ENCODE peak calls at places on chromosomes 1 and 21, in eight cellular contexts. X is pancreas; P is stomach; A is colonic mucosa; Z is kidney; M is uterus; W is CD8-positive, alpha-beta memory T cell; R is GM23248. T is an unnamed sample.

GRCh38 chr1:184734972-184735371 is 19.7 kb downstream of the EDEM3 start:
- DNase-seq in R (no peak), A (no peak), P (no peak), X (no peak), M (no peak), Z (no peak), W (no peak), T (no peak)

GRCh38 chr1:107926436-107927080 is 38.4 kb downstream of the VAV3 start:
- DNase-seq in P (no peak), R (no peak), W (no peak), M (no peak), A (no peak), X (no peak), Z (no peak), T (no peak)

GRCh38 chr1:154391086-154391770 is 13.9 kb upstream of the IL6R start:
- DNase-seq in Z (peak; percentile 10), X (no peak), M (no peak), P (no peak), W (no peak), R (no peak), A (no peak), T (no peak)

GRCh38 chr1:55352801-55353180 is 137.6 kb upstream of the USP24 start:
- DNase-seq in M (no peak), A (no peak), X (no peak), Z (no peak), P (no peak), R (no peak), W (no peak), T (no peak)

GRCh38 chr21:27954806-27955205 is 987.9 kb upstream of the ADAMTS5 start:
- DNase-seq in Z (no peak), R (peak; percentile 0), X (no peak), P (no peak), W (no peak), A (no peak), M (no peak), T (no peak)

GRCh38 chr1:212254853-212255363 is 30.3 kb upstream of the PPP2R5A start:
- DNase-seq in R (peak; percentile 17), W (peak; percentile 49), A (no peak), P (no peak), M (no peak), X (no peak), Z (no peak), T (no peak)

GRCh38 chr1:41813755-41814694 is 104.7 kb downstream of the HIVEP3 start:
- DNase-seq in W (no peak), Z (no peak), X (no peak), R (peak; percentile 40), A (no peak), M (no peak), P (no peak), T (peak; percentile 85)

GRCh38 chr21:41932191-41932575 is 21.6 kb downstream of the C2CD2 start:
- DNase-seq in Z (no peak), A (no peak), X (no peak), P (no peak), R (peak; percentile 91), W (no peak), M (no peak), T (peak; percentile 65)

GRCh38 chr1:63817700-63818099 is 43.9 kb downstream of the ROR1 start:
- DNase-seq in X (no peak), A (no peak), W (no peak), Z (no peak), M (no peak), R (no peak), P (no peak), T (no peak)

GRCh38 chr21:36134820-36135390 is at the start of gene CBR3:
- DNase-seq in Z (peak; percentile 88), X (peak; percentile 84), R (peak; percentile 81), P (peak; percentile 48), A (peak; percentile 69), M (peak; percentile 76), W (peak; percentile 13), T (peak; percentile 91)

GRCh38 chr1:66535853-66536252 is 1.9 kb downstream of the SGIP1 start:
- DNase-seq in W (no peak), Z (no peak), A (no peak), M (no peak), X (no peak), R (no peak), P (no peak), T (no peak)

GRCh38 chr1:32014199-32014936 is 700 bp downstream of the KHDRBS1 start:
- DNase-seq in W (peak; percentile 10), A (peak; percentile 69), Z (peak; percentile 91), X (peak; percentile 83), R (peak; percentile 74), M (peak; percentile 49), P (peak; percentile 54), T (peak; percentile 76)

GRCh38 chr1:166133276-166133841 is 33.4 kb downstream of the FAM78B start:
- DNase-seq in P (no peak), X (no peak), M (no peak), W (no peak), A (peak; percentile 24), R (no peak), Z (no peak), T (no peak)

GRCh38 chr1:173052681-173053196 is 2.0 kb upstream of the TNFSF18 start:
- DNase-seq in X (no peak), P (no peak), M (no peak), Z (no peak), A (peak; percentile 29), W (no peak), R (no peak), T (no peak)

GRCh38 chr1:91575909-91576519 is 75.4 kb downstream of the CDC7 start:
- DNase-seq in W (no peak), P (no peak), X (no peak), A (no peak), Z (no peak), M (no peak), R (no peak), T (no peak)

GRCh38 chr1:50422946-50423669 is at the start of gene DMRTA2:
- DNase-seq in W (no peak), R (no peak), Z (peak; percentile 66), A (no peak), P (no peak), M (no peak), X (no peak), T (no peak)

GRCh38 chr1:50422675-50422945 is 633 bp downstream of the DMRTA2 start:
- DNase-seq in W (no peak), M (no peak), Z (peak; percentile 69), P (no peak), R (no peak), A (no peak), X (no peak), T (no peak)

GRCh38 chr1:50424045-50424939 is 1.0 kb upstream of the DMRTA2 start:
- DNase-seq in A (no peak), M (no peak), W (no peak), Z (no peak), R (no peak), P (no peak), X (no peak), T (no peak)

GRCh38 chr1:50424940-50425375 is 1.7 kb upstream of the DMRTA2 start:
- DNase-seq in P (no peak), R (no peak), M (no peak), Z (no peak), X (no peak), W (no peak), A (no peak), T (no peak)

DNA sequence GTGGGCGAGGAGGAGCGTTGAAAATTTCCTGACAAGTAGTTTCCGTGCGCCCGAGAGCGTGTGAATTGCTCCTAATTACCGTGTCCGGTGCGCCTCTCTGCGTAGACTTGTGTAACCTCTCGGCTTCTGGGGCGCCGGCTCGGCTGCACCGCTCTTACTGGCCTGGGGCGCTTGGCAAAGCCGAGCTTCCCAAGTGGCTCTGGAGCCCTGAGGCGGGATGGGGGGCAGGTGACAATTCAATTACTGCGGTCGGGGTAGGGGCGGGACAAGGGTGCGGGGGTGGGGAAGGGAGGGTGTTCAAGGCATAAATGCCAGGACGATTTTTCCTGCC is 392 bp upstream of the DMRTA2 start:
- DNase-seq in A (no peak), X (no peak), Z (no peak), M (no peak), W (no peak), P (no peak), R (peak; percentile 54), T (no peak)
- H3K4me3 ChIP-seq in A (peak overlapping the region; percentile 34), X (no peak overlapping the region), Z (peak overlapping the region; percentile 25), M (no peak overlapping the region), W (peak overlapping the region; percentile 54), P (peak overlapping the region; percentile 44), R (no peak overlapping the region), T (peak overlapping the region; percentile 49)

DNA sequence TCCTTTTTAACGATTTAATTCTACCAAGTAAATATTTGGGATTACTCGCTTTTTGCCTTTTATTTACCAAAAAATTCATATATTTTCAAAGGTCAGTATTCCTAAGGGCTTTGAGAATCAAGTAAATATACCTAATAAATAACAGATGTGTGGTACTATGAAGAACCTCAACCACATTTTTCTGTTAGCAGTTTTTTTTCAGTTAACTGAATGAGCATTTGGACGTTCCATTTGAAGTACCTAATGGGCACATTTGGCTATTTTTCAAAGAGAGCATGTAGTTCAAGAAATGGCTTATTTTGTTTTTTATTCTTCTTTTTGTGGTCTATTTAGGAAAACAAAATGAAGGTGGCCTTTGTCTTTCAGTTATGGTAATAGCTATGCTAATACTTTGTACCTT is 253.0 kb downstream of the GPR52 start:
- DNase-seq in Z (no peak), W (no peak), M (no peak), P (no peak), R (peak; percentile 61), X (no peak), A (no peak), T (no peak)
- H3K4me1 ChIP-seq in Z (no peaks in the 10 kb centered on the region), W (no peaks in the 10 kb centered on the region), M (no peaks in the 10 kb centered on the region), P (no peaks in the 10 kb centered on the region), R (peaks cover 4% of the 10 kb centered on the region), X (no peaks in the 10 kb centered on the region), A (no peaks in the 10 kb centered on the region), T (peaks cover 3% of the 10 kb centered on the region)

DNA sequence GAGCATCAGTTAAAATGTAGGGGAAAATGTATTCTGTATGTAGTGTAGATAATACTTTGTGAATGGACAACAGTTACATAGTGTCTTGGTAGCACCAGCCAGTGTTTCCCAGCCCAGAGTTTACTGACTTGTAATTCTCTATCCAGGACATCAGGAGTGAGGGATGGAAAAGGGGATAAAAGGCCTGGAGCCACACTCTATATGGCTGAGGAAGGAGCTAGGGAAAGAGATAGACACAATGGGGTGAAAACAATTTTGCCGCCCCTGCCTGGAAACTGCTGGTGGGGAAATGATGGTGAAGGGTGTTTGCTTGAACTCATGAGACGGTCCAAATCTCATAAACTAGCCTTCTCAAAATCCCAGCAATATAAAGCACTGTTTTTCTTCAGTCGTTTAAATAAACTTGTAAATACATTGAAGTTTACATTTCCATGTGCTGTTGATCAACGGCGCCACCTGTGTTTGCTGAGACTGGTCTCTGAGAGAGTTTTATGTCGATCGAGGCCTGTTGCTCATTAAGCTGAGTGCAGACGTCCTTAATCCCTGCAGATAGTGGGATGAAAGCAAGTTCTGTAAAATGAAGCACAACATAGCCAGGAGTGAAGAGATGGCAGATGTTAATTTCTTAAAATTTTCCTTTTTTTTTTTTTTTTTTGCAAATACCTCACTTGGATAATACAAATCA is 27.9 kb upstream of the AGO1 start:
- DNase-seq in Z (no peak), A (peak; percentile 27), X (no peak), W (no peak), P (no peak), R (no peak), M (no peak), T (no peak)
- H3K4me3 ChIP-seq in Z (no peak overlapping the region), A (no peak overlapping the region), X (no peak overlapping the region), W (no peak overlapping the region), P (no peak overlapping the region), R (no peak overlapping the region), M (no peak overlapping the region), T (no peak overlapping the region)

DNA sequence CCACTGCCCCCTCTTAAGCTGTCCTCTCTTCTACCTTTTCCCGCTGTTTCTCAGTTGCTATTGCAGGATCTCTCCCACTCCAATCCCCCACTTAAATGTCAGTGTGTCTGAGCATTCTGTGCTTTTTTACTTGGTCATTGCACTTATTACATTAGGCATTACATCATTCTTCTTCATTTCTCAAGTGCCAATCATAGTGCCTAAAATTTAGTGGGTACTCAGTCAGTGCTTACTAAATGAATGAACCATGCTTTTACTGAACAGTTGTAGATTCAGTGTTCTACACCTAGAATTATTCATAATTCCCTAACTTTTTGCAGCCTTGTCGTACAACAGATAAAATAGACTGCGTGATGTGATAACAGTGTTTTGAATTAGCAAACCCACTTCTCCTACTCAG is 19.4 kb downstream of the ARMH1 start:
- DNase-seq in X (no peak), Z (no peak), R (no peak), P (no peak), W (no peak), M (no peak), A (no peak), T (no peak)
- H3K4me1 ChIP-seq in X (no peaks in the 10 kb centered on the region), Z (no peaks in the 10 kb centered on the region), R (no peaks in the 10 kb centered on the region), P (no peaks in the 10 kb centered on the region), W (peaks cover 16% of the 10 kb centered on the region), M (no peaks in the 10 kb centered on the region), A (no peaks in the 10 kb centered on the region), T (no peaks in the 10 kb centered on the region)